ENCODE peak calls at places on chromosomes 4 and X, in seven cellular contexts. W, Q, B, O, T, J and U are unnamed samples.
A peak's percentile ranks its signal among the peaks of the same experiment; 100 is the strongest.

GRCh38 chr4:4182835-4183568 is 43.7 kb downstream of the OTOP1 start:
- DNase-seq in Q (no peak), W (peak; percentile 45), B (peak; percentile 6), O (peak; percentile 15), T (peak; percentile 89), J (no peak), U (no peak)

GRCh38 chrX:1421433-1422134 is 29.7 kb upstream of the SLC25A6 start:
- DNase-seq in J (no peak), W (no peak), Q (no peak), T (no peak), O (no peak), B (no peak), U (peak; percentile 5)

GRCh38 chrX:5409106-5409505 is 819.6 kb downstream of the NLGN4X start:
- DNase-seq in T (no peak), B (no peak), O (no peak), Q (no peak), J (no peak), W (no peak), U (no peak)

GRCh38 chr4:177680308-177680707 is 238.1 kb upstream of the AGA start:
- DNase-seq in Q (no peak), T (no peak), B (no peak), J (no peak), O (no peak), W (no peak), U (no peak)

GRCh38 chrX:72133851-72134546 is 2.3 kb upstream of the RTL5 start:
- DNase-seq in T (no peak), W (no peak), B (no peak), O (no peak), Q (no peak), J (no peak), U (no peak)

GRCh38 chrX:151789179-151789800 is 54.7 kb downstream of the CNGA2 start:
- DNase-seq in B (peak; percentile 89), W (peak; percentile 63), T (no peak), Q (no peak), J (peak; percentile 34), O (peak; percentile 80), U (peak; percentile 82)

GRCh38 chr4:56870927-56871326 is 36.8 kb upstream of the REST start:
- DNase-seq in T (no peak), B (peak; percentile 84), W (no peak), O (peak; percentile 14), J (no peak), Q (no peak), U (no peak)

GRCh38 chr4:2925931-2926860 is 37.0 kb downstream of the NOP14 start:
- DNase-seq in O (no peak), J (no peak), W (no peak), Q (no peak), T (peak; percentile 39), B (no peak), U (no peak)

GRCh38 chrX:50036481-50036880 is 114.1 kb downstream of the CLCN5 start:
- DNase-seq in T (no peak), Q (no peak), J (no peak), B (no peak), O (peak; percentile 30), W (no peak), U (no peak)

GRCh38 chr4:87354168-87355102 is 31.8 kb upstream of the HSD17B13 start:
- DNase-seq in O (peak; percentile 37), Q (peak; percentile 61), B (peak; percentile 63), T (no peak), W (peak; percentile 5), J (no peak), U (no peak)

GRCh38 chr4:145904413-145905177 is 34.0 kb downstream of the ZNF827 start:
- DNase-seq in T (no peak), B (peak; percentile 32), W (peak; percentile 43), J (no peak), Q (peak; percentile 47), O (no peak), U (no peak)

GRCh38 chr4:81215936-81216335 is 914 bp upstream of the PRKG2 start:
- DNase-seq in B (peak; percentile 61), O (no peak), T (no peak), Q (no peak), J (no peak), W (no peak), U (no peak)

GRCh38 chrX:22078117-22078516 is 46.0 kb downstream of the PHEX start:
- DNase-seq in J (no peak), W (no peak), B (no peak), T (no peak), O (no peak), Q (no peak), U (no peak)

GRCh38 chrX:24020280-24020876 is 6.6 kb downstream of the KLHL15 start:
- DNase-seq in T (no peak), J (no peak), W (no peak), Q (no peak), B (peak; percentile 23), O (peak; percentile 19), U (no peak)

GRCh38 chrX:18160369-18160768 is 60.3 kb downstream of the BEND2 start:
- DNase-seq in W (no peak), J (no peak), T (no peak), O (no peak), B (no peak), Q (no peak), U (no peak)

GRCh38 chr4:139873111-139873866 is 207.7 kb downstream of the MGST2 start:
- DNase-seq in O (no peak), B (peak; percentile 37), T (no peak), W (no peak), J (no peak), Q (no peak), U (no peak)

GRCh38 chrX:136021160-136021559 is 35.9 kb downstream of the SLC9A6 start:
- DNase-seq in Q (no peak), J (no peak), W (no peak), O (no peak), T (no peak), B (no peak), U (no peak)

GRCh38 chr4:182801626-182802025 is 115.6 kb downstream of the DCTD start:
- DNase-seq in B (no peak), Q (no peak), J (no peak), O (no peak), W (no peak), T (no peak), U (no peak)
- H3K4me3 ChIP-seq in B (no peak overlapping the region), Q (no peak overlapping the region), J (no peak overlapping the region), O (no peak overlapping the region), W (no peak overlapping the region), T (no peak overlapping the region), U (no peak overlapping the region)

DNA sequence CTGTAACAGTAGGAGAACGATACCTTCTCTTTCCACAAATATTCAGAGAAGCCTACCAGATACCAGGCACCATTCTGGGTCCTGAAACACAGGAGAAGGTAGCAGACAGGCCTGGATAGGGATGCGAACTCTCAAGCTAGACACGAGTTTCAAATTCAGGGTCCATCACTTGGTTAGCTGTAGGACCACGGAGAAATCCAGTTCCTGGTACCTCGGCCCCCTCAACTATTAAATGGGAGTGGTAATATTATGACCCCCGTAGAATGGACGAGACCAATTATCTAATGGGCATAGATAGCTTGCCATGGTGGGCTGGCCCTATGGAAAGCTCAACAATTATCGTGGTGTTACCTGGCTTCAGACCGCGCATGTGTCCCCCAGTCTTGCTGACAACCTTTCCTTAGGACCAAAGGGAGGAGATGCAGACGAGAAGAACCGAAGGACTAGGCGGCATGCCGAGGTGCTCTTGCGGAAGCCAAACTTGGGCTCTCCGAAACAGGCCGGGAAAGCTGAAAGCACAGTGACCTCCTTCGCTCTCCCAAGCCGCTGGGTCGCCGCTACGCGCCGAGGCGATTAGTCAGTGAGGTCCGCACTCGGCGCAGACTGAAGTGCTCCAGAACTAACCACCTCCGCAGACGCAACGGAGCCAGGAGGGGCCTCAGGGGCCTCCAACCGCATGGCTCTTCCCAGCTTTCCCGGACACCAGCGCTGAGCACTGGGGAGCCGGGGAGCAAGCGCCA is 19.6 kb downstream of the NKX3-2 start:
- DNase-seq in T (peak; percentile 47), W (no peak), J (no peak), O (peak; percentile 36), B (peak; percentile 67), Q (no peak), U (no peak)
- H3K4me3 ChIP-seq in T (no peak overlapping the region), W (no peak overlapping the region), J (no peak overlapping the region), O (no peak overlapping the region), B (no peak overlapping the region), Q (no peak overlapping the region), U (no peak overlapping the region)

DNA sequence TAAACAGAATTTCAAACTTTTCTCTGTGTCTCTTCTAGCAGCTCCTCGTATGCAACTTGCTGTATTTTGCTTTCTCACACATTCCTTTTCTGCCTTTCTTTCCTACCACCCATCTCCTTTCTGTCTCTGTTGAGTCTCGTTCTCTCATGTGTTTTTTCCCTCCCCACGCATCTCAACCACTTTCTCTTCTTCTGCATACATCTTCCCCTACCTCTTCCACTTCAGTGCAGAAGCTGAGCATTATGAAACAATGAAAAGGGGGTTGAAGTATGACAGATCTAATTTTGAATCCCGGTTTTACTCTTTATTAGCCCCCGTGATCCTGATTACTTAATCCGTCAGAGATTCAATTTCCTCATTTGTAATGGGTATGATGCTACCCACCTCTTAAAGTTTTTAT is 7.2 kb downstream of the FAM241A start:
- DNase-seq in Q (no peak), J (no peak), T (no peak), W (no peak), B (no peak), O (no peak), U (no peak)
- H3K4me3 ChIP-seq in Q (no peak overlapping the region), J (no peak overlapping the region), T (no peak overlapping the region), W (no peak overlapping the region), B (no peak overlapping the region), O (no peak overlapping the region), U (no peak overlapping the region)

GRCh38 chr4:38671594-38671943 is 7.6 kb downstream of the KLF3 start:
- DNase-seq in T (no peak), Q (no peak), J (no peak), W (no peak), O (no peak), B (no peak), U (no peak)

GRCh38 chr4:38669233-38669632 is 5.2 kb downstream of the KLF3 start:
- DNase-seq in O (peak; percentile 56), Q (no peak), B (no peak), W (no peak), J (no peak), T (peak; percentile 24), U (no peak)

GRCh38 chr4:38668203-38668602 is 4.2 kb downstream of the KLF3 start:
- DNase-seq in Q (no peak), B (no peak), W (no peak), O (no peak), J (no peak), T (no peak), U (no peak)

GRCh38 chr4:38670939-38671593 is 7.1 kb downstream of the KLF3 start:
- DNase-seq in O (no peak), T (peak; percentile 44), W (peak; percentile 33), J (no peak), B (peak; percentile 31), Q (no peak), U (no peak)

DNA sequence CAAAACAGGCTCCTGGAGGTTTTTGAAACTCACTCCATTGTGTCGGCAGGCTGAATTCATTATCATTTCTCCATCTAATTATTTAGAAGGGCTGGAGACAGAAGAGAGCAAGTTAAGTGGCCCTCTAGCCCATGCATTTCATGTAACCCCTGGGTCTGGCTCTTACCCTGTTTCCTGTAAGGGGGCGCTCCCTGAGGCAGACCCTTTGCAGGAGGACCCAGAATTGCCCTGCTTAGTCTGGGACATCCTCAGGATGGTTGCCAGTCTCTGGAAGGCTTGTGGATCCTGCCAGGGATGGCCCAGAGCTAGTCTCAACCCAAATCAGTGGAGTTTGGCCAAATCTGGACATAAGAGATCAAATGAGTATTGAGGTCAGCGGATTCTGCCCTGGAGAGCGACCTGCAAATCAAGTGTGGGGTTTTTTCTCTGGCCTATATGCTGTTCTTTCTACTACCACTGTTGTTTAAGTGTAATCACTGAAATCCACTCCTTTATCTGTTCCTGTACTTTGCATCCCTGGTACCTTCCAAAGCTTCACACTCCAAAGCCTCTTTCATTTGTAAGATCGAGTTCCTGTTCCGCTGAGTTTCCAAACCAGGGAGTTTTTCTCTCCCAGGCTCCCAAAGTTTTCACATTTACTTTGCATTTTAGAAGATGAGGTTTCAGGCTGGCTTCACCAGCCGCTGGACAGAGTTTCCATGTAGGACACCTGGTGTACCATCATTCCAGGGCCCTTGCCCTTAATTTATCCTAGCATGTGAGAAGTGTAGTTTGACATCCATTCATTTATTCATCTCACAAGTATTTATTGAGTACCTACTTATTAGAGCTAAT is 6.3 kb downstream of the KLF3 start:
- DNase-seq in Q (no peak), W (peak; percentile 1), B (no peak), J (no peak), T (peak; percentile 59), O (no peak), U (no peak)
- H3K4me3 ChIP-seq in Q (peak overlapping the region; percentile 14), W (peak overlapping the region; percentile 23), B (no peak overlapping the region), J (peak overlapping the region; percentile 1), T (no peak overlapping the region), O (no peak overlapping the region), U (no peak overlapping the region)